ENCODE peak calls at places on chromosomes 13 and 19, in five cellular contexts. W is astrocyte of the spinal cord; E is heart right ventricle; R is Peyer's patch; P is CD8-positive, alpha-beta T cell. L is an unnamed sample.

GRCh38 chr19:47156861-47157454 is 26.3 kb downstream of the SAE1 start:
- DNase-seq in W (peak; percentile 69), E (no peak), R (no peak), P (no peak), L (peak; percentile 24)

GRCh38 chr13:76980075-76980718 is 11.7 kb upstream of the CLN5 start:
- DNase-seq in W (peak; percentile 46), E (peak; percentile 76), R (peak; percentile 85), P (peak; percentile 93), L (peak; percentile 58)

GRCh38 chr13:112333756-112334543 is 42.2 kb upstream of the SPACA7 start:
- DNase-seq in W (no peak), E (no peak), R (no peak), P (no peak), L (no peak)

GRCh38 chr19:55690769-55691545 is 15.9 kb downstream of the EPN1 start:
- DNase-seq in W (no peak), E (no peak), R (no peak), P (no peak), L (no peak)

GRCh38 chr19:49442354-49442753 is 1.0 kb upstream of the SLC17A7 start:
- DNase-seq in W (no peak), E (peak; percentile 44), R (no peak), P (no peak), L (no peak)

GRCh38 chr13:40565282-40566148 is 100.9 kb downstream of the FOXO1 start:
- DNase-seq in W (no peak), E (no peak), R (no peak), P (no peak), L (no peak)

GRCh38 chr13:20721454-20722357 is 18.2 kb downstream of the IL17D start:
- DNase-seq in W (peak; percentile 58), E (peak; percentile 64), R (no peak), P (no peak), L (peak; percentile 72)

GRCh38 chr13:20359335-20359734 is 127.2 kb upstream of the GJB6 start:
- DNase-seq in W (peak; percentile 96), E (no peak), R (no peak), P (no peak), L (peak; percentile 95)

GRCh38 chr13:51737609-51738008 is 66.4 kb downstream of the DHRS12 start:
- DNase-seq in W (no peak), E (no peak), R (no peak), P (no peak), L (no peak)

GRCh38 chr19:39407644-39408391 is 1.2 kb downstream of the ZFP36 start:
- DNase-seq in W (no peak), E (peak; percentile 37), R (peak; percentile 83), P (peak; percentile 90), L (peak; percentile 45)

GRCh38 chr19:1956868-1957492 is 16.0 kb downstream of the CSNK1G2 start:
- DNase-seq in W (no peak), E (no peak), R (no peak), P (no peak), L (no peak)

GRCh38 chr13:33401238-33401637 is 115.7 kb upstream of the STARD13 start:
- DNase-seq in W (no peak), E (peak; percentile 53), R (no peak), P (no peak), L (no peak)

GRCh38 chr13:47945738-47946137 is 55.3 kb downstream of the SUCLA2 start:
- DNase-seq in W (peak; percentile 35), E (no peak), R (no peak), P (no peak), L (peak; percentile 92)

GRCh38 chr13:113369189-113369588 is 5.3 kb upstream of the GRTP1 start:
- DNase-seq in W (no peak), E (no peak), R (no peak), P (peak; percentile 42), L (no peak)

GRCh38 chr13:51797664-51798488 is 6.1 kb downstream of the DHRS12 start:
- DNase-seq in W (peak; percentile 69), E (no peak), R (no peak), P (no peak), L (peak; percentile 80)

GRCh38 chr19:50657672-50658437 is 8.6 kb downstream of the C19orf81 start:
- DNase-seq in W (peak; percentile 88), E (peak; percentile 84), R (peak; percentile 65), P (peak; percentile 78), L (peak; percentile 91)

GRCh38 chr19:50660083-50660366 is 10.8 kb downstream of the C19orf81 start:
- DNase-seq in W (no peak), E (no peak), R (no peak), P (no peak), L (no peak)

GRCh38 chr19:50661087-50661486 is 11.8 kb downstream of the C19orf81 start:
- DNase-seq in W (no peak), E (no peak), R (no peak), P (no peak), L (no peak)

GRCh38 chr19:50658438-50659317 is 9.4 kb downstream of the C19orf81 start:
- DNase-seq in W (peak; percentile 3), E (peak; percentile 53), R (no peak), P (peak; percentile 78), L (peak; percentile 24)

DNA sequence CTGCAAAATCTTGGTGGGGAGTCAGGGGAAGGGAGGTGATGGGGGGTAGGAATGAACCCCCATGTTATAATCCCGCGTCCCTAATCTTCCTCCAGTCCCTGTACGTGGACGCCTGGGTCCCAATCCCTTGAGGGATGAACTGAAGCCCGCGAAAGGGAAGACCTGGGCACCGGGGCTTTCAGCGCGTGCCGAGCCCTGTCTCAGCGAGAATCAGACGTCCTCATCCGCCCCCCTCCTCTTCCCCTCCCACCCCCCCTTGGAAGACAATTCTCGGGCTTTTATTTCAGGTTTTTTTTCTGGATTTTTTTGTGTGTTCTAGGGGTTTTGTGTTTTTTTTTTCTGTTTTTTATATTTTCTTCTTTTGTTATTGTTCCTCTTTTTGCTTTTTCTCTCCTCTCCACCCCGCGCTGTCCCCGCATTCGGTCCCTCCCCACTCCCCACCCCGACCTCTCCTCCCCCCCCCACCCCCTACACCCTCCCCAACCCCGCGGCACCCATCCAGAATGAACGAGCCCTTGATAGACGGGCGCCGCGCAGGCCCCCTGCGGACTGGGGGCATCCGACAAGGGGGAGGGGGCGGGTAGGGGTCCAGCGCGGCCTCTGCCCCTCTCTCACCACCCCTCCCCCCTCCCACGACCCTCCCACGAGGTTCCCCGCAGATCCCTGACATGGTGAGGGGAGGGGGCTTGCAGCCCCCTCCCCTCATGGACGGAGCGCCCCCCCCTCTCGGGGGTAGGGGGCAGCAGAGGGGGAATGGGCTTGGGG is 10.3 kb downstream of the C19orf81 start:
- DNase-seq in W (no peak), E (no peak), R (no peak), P (no peak), L (no peak)
- H3K4me3 ChIP-seq in W (no peak overlapping the region), E (no peak overlapping the region), R (no peak overlapping the region), P (peak overlapping the region; percentile 50), L (no peak overlapping the region)

GRCh38 chr13:44165895-44166496 is 207.6 kb upstream of the SERP2 start:
- DNase-seq in W (no peak), E (no peak), R (no peak), P (no peak), L (no peak)
- TF ChIP-seq CTCF in W (no peak), E (no peak), R (no peak), P (no peak), L (no peak)

GRCh38 chr19:44142014-44142523 is 715 bp downstream of the ZNF234 start:
- DNase-seq in W (peak; percentile 31), E (peak; percentile 7), R (no peak), P (no peak), L (peak; percentile 45)

GRCh38 chr19:44141191-44142013 is at the start of gene ZNF234:
- DNase-seq in W (peak; percentile 81), E (peak; percentile 93), R (peak; percentile 81), P (peak; percentile 81), L (peak; percentile 82)
- H3K4me3 ChIP-seq in W (peak within 1 kb of the TSS; percentile 91), E (peak within 1 kb of the TSS; percentile 94), R (peak within 1 kb of the TSS; percentile 66), P (peak within 1 kb of the TSS; percentile 82), L (peak within 1 kb of the TSS; percentile 90)

GRCh38 chr19:10217085-10217484 is 14.0 kb downstream of the S1PR2 start:
- DNase-seq in W (no peak), E (no peak), R (no peak), P (no peak), L (no peak)

GRCh38 chr19:10223488-10224213 is 7.5 kb downstream of the S1PR2 start:
- DNase-seq in W (no peak), E (no peak), R (no peak), P (no peak), L (no peak)

GRCh38 chr19:10222201-10222890 is 8.8 kb downstream of the S1PR2 start:
- DNase-seq in W (no peak), E (no peak), R (no peak), P (no peak), L (no peak)

GRCh38 chr19:10220695-10221094 is 10.4 kb downstream of the S1PR2 start:
- DNase-seq in W (no peak), E (no peak), R (no peak), P (no peak), L (no peak)

DNA sequence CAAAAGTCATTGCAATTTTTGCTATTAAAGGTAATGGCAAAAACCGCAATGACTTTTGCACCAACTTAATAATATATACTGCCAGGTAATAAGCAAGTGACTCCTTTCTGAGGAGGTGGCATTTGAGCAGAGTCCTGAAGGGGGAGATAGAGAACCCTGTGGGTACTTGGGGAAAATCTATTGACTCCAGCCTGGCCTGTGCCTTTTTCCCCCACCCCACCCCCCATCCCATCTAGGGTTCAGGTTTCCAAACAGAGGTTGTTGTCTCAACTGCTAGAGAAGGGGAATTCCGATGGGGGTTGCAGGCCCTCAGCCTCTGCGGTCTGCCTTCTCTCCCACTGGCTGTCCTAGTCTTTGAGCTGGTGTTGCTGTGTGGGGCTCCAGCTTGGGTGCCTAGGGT is 11.5 kb downstream of the S1PR2 start:
- DNase-seq in W (no peak), E (no peak), R (no peak), P (no peak), L (peak; percentile 71)
- TF ChIP-seq CTCF in W (peak; percentile 40), E (no peak), R (peak; percentile 26), P (peak; percentile 35), L (peak; percentile 56)

GRCh38 chr13:45521292-45521691 is 56.6 kb downstream of the COG3 start:
- DNase-seq in W (peak; percentile 77), E (peak; percentile 13), R (no peak), P (no peak), L (peak; percentile 81)

GRCh38 chr13:45518525-45519235 is 53.9 kb downstream of the COG3 start:
- DNase-seq in W (peak; percentile 31), E (no peak), R (no peak), P (no peak), L (peak; percentile 61)

GRCh38 chr13:45522571-45522970 is 57.8 kb downstream of the COG3 start:
- DNase-seq in W (no peak), E (no peak), R (no peak), P (no peak), L (peak; percentile 28)

GRCh38 chr13:45516757-45517156 is 52.0 kb downstream of the COG3 start:
- DNase-seq in W (no peak), E (no peak), R (no peak), P (no peak), L (no peak)

DNA sequence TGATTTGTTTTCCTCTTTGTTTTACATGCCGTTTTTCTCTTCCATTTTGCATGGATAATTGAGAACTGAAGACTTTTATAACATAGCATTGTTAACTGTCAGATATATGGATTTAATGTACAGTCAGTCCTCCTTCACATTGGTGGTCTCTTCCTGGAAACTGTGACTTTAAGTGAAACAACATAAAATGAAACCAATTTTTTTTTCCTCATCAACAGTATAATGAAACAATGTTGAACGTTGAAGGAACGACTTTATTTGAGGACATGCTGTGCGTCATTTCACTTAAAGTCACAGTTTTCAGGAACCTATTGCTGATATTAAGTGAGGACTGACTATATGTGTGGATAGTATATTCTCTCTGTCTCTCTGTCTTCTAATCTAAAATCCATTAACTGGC is 54.7 kb downstream of the COG3 start:
- DNase-seq in W (no peak), E (no peak), R (no peak), P (no peak), L (no peak)
- H3K4me3 ChIP-seq in W (no peak overlapping the region), E (no peak overlapping the region), R (no peak overlapping the region), P (no peak overlapping the region), L (no peak overlapping the region)